ENCODE peak calls at places on chromosomes 1 and 21, in nine cellular contexts. One of them, this sample, is unnamed.

GRCh38 chr1:53999920-54000319 is 18.1 kb downstream of the LDLRAD1 start:
- DNase-seq in AG04450: no peak
- DNase-seq in IMR-90: no peak
- DNase-seq in heart left ventricle: no peak
- DNase-seq in colonic mucosa: no peak
- DNase-seq in RWPE2: no peak
- DNase-seq in lower lobe of right lung: no peak
- DNase-seq in neural progenitor cell: no peak
- DNase-seq in heart right ventricle: no peak
- DNase-seq in this sample: no peak

GRCh38 chr1:203379831-203380230 is 28.9 kb upstream of the FMOD start:
- DNase-seq in AG04450: no peak
- DNase-seq in IMR-90: no peak
- DNase-seq in heart left ventricle: no peak
- DNase-seq in colonic mucosa: no peak
- DNase-seq in RWPE2: no peak
- DNase-seq in lower lobe of right lung: no peak
- DNase-seq in neural progenitor cell: no peak
- DNase-seq in heart right ventricle: no peak
- DNase-seq in this sample: no peak

GRCh38 chr1:72483958-72484357 is 201.6 kb upstream of the NEGR1 start:
- DNase-seq in AG04450: no peak
- DNase-seq in IMR-90: no peak
- DNase-seq in heart left ventricle: no peak
- DNase-seq in colonic mucosa: no peak
- DNase-seq in RWPE2: no peak
- DNase-seq in lower lobe of right lung: no peak
- DNase-seq in neural progenitor cell: no peak
- DNase-seq in heart right ventricle: no peak
- DNase-seq in this sample: no peak

GRCh38 chr1:239987103-239987745 is 104.5 kb upstream of the FMN2 start:
- DNase-seq in AG04450: peak
- DNase-seq in IMR-90: peak
- DNase-seq in heart left ventricle: peak
- DNase-seq in colonic mucosa: peak
- DNase-seq in RWPE2: no peak
- DNase-seq in lower lobe of right lung: peak
- DNase-seq in neural progenitor cell: peak
- DNase-seq in heart right ventricle: no peak
- DNase-seq in this sample: peak

GRCh38 chr1:23810818-23811420 is 10.4 kb upstream of the GALE start:
- DNase-seq in AG04450: no peak
- DNase-seq in IMR-90: peak
- DNase-seq in heart left ventricle: peak
- DNase-seq in colonic mucosa: peak
- DNase-seq in RWPE2: no peak
- DNase-seq in lower lobe of right lung: peak
- DNase-seq in neural progenitor cell: peak
- DNase-seq in heart right ventricle: no peak
- DNase-seq in this sample: no peak

GRCh38 chr21:46096997-46097825 is 701 bp upstream of the COL6A2 start:
- DNase-seq in AG04450: no peak
- DNase-seq in IMR-90: no peak
- DNase-seq in heart left ventricle: peak
- DNase-seq in colonic mucosa: peak
- DNase-seq in RWPE2: peak
- DNase-seq in lower lobe of right lung: no peak
- DNase-seq in neural progenitor cell: no peak
- DNase-seq in heart right ventricle: peak
- DNase-seq in this sample: peak

GRCh38 chr1:186420923-186421322 is 40.0 kb downstream of the PDC start:
- DNase-seq in AG04450: no peak
- DNase-seq in IMR-90: peak
- DNase-seq in heart left ventricle: no peak
- DNase-seq in colonic mucosa: no peak
- DNase-seq in RWPE2: no peak
- DNase-seq in lower lobe of right lung: no peak
- DNase-seq in neural progenitor cell: no peak
- DNase-seq in heart right ventricle: no peak
- DNase-seq in this sample: no peak

GRCh38 chr21:44019568-44019958 is 7.5 kb downstream of the TRAPPC10 start:
- DNase-seq in AG04450: no peak
- DNase-seq in IMR-90: no peak
- DNase-seq in heart left ventricle: no peak
- DNase-seq in colonic mucosa: no peak
- DNase-seq in RWPE2: no peak
- DNase-seq in lower lobe of right lung: no peak
- DNase-seq in neural progenitor cell: no peak
- DNase-seq in heart right ventricle: no peak
- DNase-seq in this sample: no peak

GRCh38 chr1:156086256-156086662 is 4.0 kb upstream of the MEX3A start:
- DNase-seq in AG04450: no peak
- DNase-seq in IMR-90: peak
- DNase-seq in heart left ventricle: no peak
- DNase-seq in colonic mucosa: no peak
- DNase-seq in RWPE2: no peak
- DNase-seq in lower lobe of right lung: peak
- DNase-seq in neural progenitor cell: peak
- DNase-seq in heart right ventricle: no peak
- DNase-seq in this sample: no peak

GRCh38 chr1:203148127-203148526 is 20.6 kb downstream of the ADORA1 start:
- DNase-seq in AG04450: no peak
- DNase-seq in IMR-90: no peak
- DNase-seq in heart left ventricle: no peak
- DNase-seq in colonic mucosa: peak
- DNase-seq in RWPE2: no peak
- DNase-seq in lower lobe of right lung: peak
- DNase-seq in neural progenitor cell: no peak
- DNase-seq in heart right ventricle: no peak
- DNase-seq in this sample: no peak

GRCh38 chr1:240258910-240259309 is 167.2 kb downstream of the FMN2 start:
- DNase-seq in AG04450: peak
- DNase-seq in IMR-90: peak
- DNase-seq in heart left ventricle: no peak
- DNase-seq in colonic mucosa: no peak
- DNase-seq in RWPE2: no peak
- DNase-seq in lower lobe of right lung: no peak
- DNase-seq in neural progenitor cell: no peak
- DNase-seq in heart right ventricle: no peak
- DNase-seq in this sample: no peak

GRCh38 chr1:100720751-100721150 is 1.2 kb downstream of the VCAM1 start:
- DNase-seq in AG04450: no peak
- DNase-seq in IMR-90: no peak
- DNase-seq in heart left ventricle: no peak
- DNase-seq in colonic mucosa: no peak
- DNase-seq in RWPE2: no peak
- DNase-seq in lower lobe of right lung: no peak
- DNase-seq in neural progenitor cell: no peak
- DNase-seq in heart right ventricle: no peak
- DNase-seq in this sample: no peak

GRCh38 chr1:197921235-197922069 is 4.3 kb downstream of the LHX9 start:
- DNase-seq in AG04450: no peak
- DNase-seq in IMR-90: no peak
- DNase-seq in heart left ventricle: no peak
- DNase-seq in colonic mucosa: peak
- DNase-seq in RWPE2: no peak
- DNase-seq in lower lobe of right lung: peak
- DNase-seq in neural progenitor cell: peak
- DNase-seq in heart right ventricle: no peak
- DNase-seq in this sample: no peak

GRCh38 chr1:57162607-57163235 is 196.9 kb upstream of the C8B start:
- DNase-seq in AG04450: no peak
- DNase-seq in IMR-90: no peak
- DNase-seq in heart left ventricle: peak
- DNase-seq in colonic mucosa: no peak
- DNase-seq in RWPE2: no peak
- DNase-seq in lower lobe of right lung: no peak
- DNase-seq in neural progenitor cell: no peak
- DNase-seq in heart right ventricle: peak
- DNase-seq in this sample: no peak

GRCh38 chr21:32004281-32004680 is 131.5 kb downstream of the HUNK start:
- DNase-seq in AG04450: no peak
- DNase-seq in IMR-90: no peak
- DNase-seq in heart left ventricle: no peak
- DNase-seq in colonic mucosa: no peak
- DNase-seq in RWPE2: no peak
- DNase-seq in lower lobe of right lung: no peak
- DNase-seq in neural progenitor cell: no peak
- DNase-seq in heart right ventricle: no peak
- DNase-seq in this sample: no peak

GRCh38 chr1:54610048-54610447 is 13.3 kb downstream of the FAM151A start:
- DNase-seq in AG04450: no peak
- DNase-seq in IMR-90: peak
- DNase-seq in heart left ventricle: no peak
- DNase-seq in colonic mucosa: no peak
- DNase-seq in RWPE2: no peak
- DNase-seq in lower lobe of right lung: no peak
- DNase-seq in neural progenitor cell: peak
- DNase-seq in heart right ventricle: no peak
- DNase-seq in this sample: no peak

GRCh38 chr1:6321205-6321604 is 60.3 kb upstream of the GPR153 start:
- DNase-seq in AG04450: no peak
- DNase-seq in IMR-90: no peak
- DNase-seq in heart left ventricle: no peak
- DNase-seq in colonic mucosa: no peak
- DNase-seq in RWPE2: no peak
- DNase-seq in lower lobe of right lung: no peak
- DNase-seq in neural progenitor cell: no peak
- DNase-seq in heart right ventricle: no peak
- DNase-seq in this sample: no peak

GRCh38 chr21:43193651-43194302 is 25.0 kb downstream of the CRYAA start:
- DNase-seq in AG04450: peak
- DNase-seq in IMR-90: peak
- DNase-seq in heart left ventricle: peak
- DNase-seq in colonic mucosa: peak
- DNase-seq in RWPE2: peak
- DNase-seq in lower lobe of right lung: no peak
- DNase-seq in neural progenitor cell: no peak
- DNase-seq in heart right ventricle: peak
- DNase-seq in this sample: peak

GRCh38 chr1:205147191-205147590 is 25.4 kb upstream of the RBBP5 start:
- DNase-seq in AG04450: peak
- DNase-seq in IMR-90: peak
- DNase-seq in heart left ventricle: peak
- DNase-seq in colonic mucosa: no peak
- DNase-seq in RWPE2: no peak
- DNase-seq in lower lobe of right lung: no peak
- DNase-seq in neural progenitor cell: no peak
- DNase-seq in heart right ventricle: no peak
- DNase-seq in this sample: no peak

GRCh38 chr1:204940591-204940990 is 69.9 kb downstream of the NFASC start:
- DNase-seq in AG04450: no peak
- DNase-seq in IMR-90: peak
- DNase-seq in heart left ventricle: no peak
- DNase-seq in colonic mucosa: no peak
- DNase-seq in RWPE2: no peak
- DNase-seq in lower lobe of right lung: no peak
- DNase-seq in neural progenitor cell: no peak
- DNase-seq in heart right ventricle: no peak
- DNase-seq in this sample: no peak

GRCh38 chr1:152451254-152451653 is 37.2 kb upstream of the CRNN start:
- DNase-seq in AG04450: no peak
- DNase-seq in IMR-90: no peak
- DNase-seq in heart left ventricle: no peak
- DNase-seq in colonic mucosa: no peak
- DNase-seq in RWPE2: no peak
- DNase-seq in lower lobe of right lung: no peak
- DNase-seq in neural progenitor cell: no peak
- DNase-seq in heart right ventricle: no peak
- DNase-seq in this sample: no peak
- TF ChIP-seq CTCF in AG04450: no peak
- TF ChIP-seq CTCF in IMR-90: no peak
- TF ChIP-seq CTCF in heart left ventricle: no peak
- TF ChIP-seq CTCF in colonic mucosa: no peak
- TF ChIP-seq CTCF in RWPE2: peak
- TF ChIP-seq CTCF in lower lobe of right lung: no peak
- TF ChIP-seq CTCF in neural progenitor cell: no peak
- TF ChIP-seq CTCF in heart right ventricle: no peak
- TF ChIP-seq CTCF in this sample: no peak

DNA sequence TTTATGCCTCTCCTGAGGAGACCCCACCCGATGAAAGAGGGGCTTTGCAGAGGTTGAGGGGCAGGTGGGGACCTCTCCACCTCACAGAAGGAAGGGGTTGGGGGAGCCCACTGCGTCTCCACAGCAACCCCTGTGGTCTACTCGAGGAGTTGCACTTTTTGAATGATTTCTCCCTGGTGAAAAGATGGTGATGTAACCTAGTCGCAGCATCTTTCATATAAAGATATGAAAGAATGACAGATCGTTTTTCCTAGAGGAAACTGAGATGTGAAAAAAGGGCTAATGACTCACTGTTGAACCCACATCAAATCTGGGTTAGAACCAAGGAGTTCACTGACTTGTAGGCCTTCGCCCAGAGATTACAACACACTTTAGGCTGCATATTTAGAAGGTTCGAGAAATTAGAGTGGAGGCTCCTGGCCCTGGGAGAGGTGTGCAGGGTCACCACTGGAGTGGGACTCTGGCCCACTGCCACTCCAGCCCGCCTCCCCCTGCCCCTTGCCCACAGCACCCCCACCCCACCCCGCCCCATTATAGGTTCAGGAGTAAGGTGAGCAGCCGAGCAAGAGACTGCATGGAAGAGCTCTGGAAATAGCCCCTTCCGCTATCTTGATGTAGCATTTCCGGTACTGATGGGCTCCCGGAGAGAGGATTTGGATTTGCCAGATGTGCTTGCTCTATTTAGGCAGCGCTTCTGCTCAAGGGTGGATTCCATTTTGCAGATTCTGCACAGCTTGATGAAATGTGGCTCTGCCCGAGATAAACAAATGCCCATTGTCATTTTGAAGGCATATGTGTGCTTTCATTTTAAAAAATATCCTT is 6.7 kb downstream of the TGFB2 start:
- DNase-seq in AG04450: no peak
- DNase-seq in IMR-90: peak
- DNase-seq in heart left ventricle: no peak
- DNase-seq in colonic mucosa: no peak
- DNase-seq in RWPE2: no peak
- DNase-seq in lower lobe of right lung: no peak
- DNase-seq in neural progenitor cell: peak
- DNase-seq in heart right ventricle: no peak
- DNase-seq in this sample: peak
- H3K4me3 ChIP-seq in AG04450: peak
- H3K4me3 ChIP-seq in IMR-90: peak
- H3K4me3 ChIP-seq in heart left ventricle: peak
- H3K4me3 ChIP-seq in colonic mucosa: no peak
- H3K4me3 ChIP-seq in RWPE2: no peak
- H3K4me3 ChIP-seq in lower lobe of right lung: peak
- H3K4me3 ChIP-seq in neural progenitor cell: no peak
- H3K4me3 ChIP-seq in heart right ventricle: peak
- H3K4me3 ChIP-seq in this sample: peak

GRCh38 chr1:47317841-47318240 is 3.9 kb upstream of the STIL start:
- DNase-seq in AG04450: peak
- DNase-seq in IMR-90: peak
- DNase-seq in heart left ventricle: no peak
- DNase-seq in colonic mucosa: no peak
- DNase-seq in RWPE2: no peak
- DNase-seq in lower lobe of right lung: no peak
- DNase-seq in neural progenitor cell: no peak
- DNase-seq in heart right ventricle: no peak
- DNase-seq in this sample: no peak
- H3K27ac ChIP-seq in AG04450: peak
- H3K27ac ChIP-seq in IMR-90: peak
- H3K27ac ChIP-seq in heart left ventricle: no peak
- H3K27ac ChIP-seq in colonic mucosa: no peak
- H3K27ac ChIP-seq in RWPE2: no peak
- H3K27ac ChIP-seq in lower lobe of right lung: no peak
- H3K27ac ChIP-seq in neural progenitor cell: no peak
- H3K27ac ChIP-seq in heart right ventricle: no peak
- H3K27ac ChIP-seq in this sample: no peak

GRCh38 chr1:161484613-161485012 is 20.6 kb upstream of the FCGR2A start:
- DNase-seq in AG04450: no peak
- DNase-seq in IMR-90: no peak
- DNase-seq in heart left ventricle: no peak
- DNase-seq in colonic mucosa: no peak
- DNase-seq in RWPE2: no peak
- DNase-seq in lower lobe of right lung: no peak
- DNase-seq in neural progenitor cell: no peak
- DNase-seq in heart right ventricle: no peak
- DNase-seq in this sample: no peak
- TF ChIP-seq CTCF in AG04450: peak
- TF ChIP-seq CTCF in IMR-90: peak
- TF ChIP-seq CTCF in heart left ventricle: no peak
- TF ChIP-seq CTCF in colonic mucosa: no peak
- TF ChIP-seq CTCF in RWPE2: no peak
- TF ChIP-seq CTCF in lower lobe of right lung: peak
- TF ChIP-seq CTCF in neural progenitor cell: peak
- TF ChIP-seq CTCF in heart right ventricle: no peak
- TF ChIP-seq CTCF in this sample: no peak